ENCODE peak calls at places on chromosomes 6 and 20, in nine cellular contexts. U, J, E, R, X, V, H, Q and T are unnamed samples.

GRCh38 chr6:43262000-43262779 is 18.9 kb downstream of the TTBK1 start:
- DNase-seq in U (peak), J (no peak), E (no peak), R (peak), X (no peak), V (no peak), H (no peak), Q (no peak), T (no peak)

GRCh38 chr6:116332096-116332495 is 38.7 kb upstream of the DSE start:
- DNase-seq in U (no peak), J (no peak), E (no peak), R (no peak), X (no peak), V (no peak), H (no peak), Q (no peak), T (no peak)

GRCh38 chr6:3383525-3383924 is 73.3 kb downstream of the SLC22A23 start:
- DNase-seq in U (peak), J (peak), E (peak), R (no peak), X (peak), V (no peak), H (peak), Q (peak), T (peak)

GRCh38 chr20:62792940-62793756 is 3.1 kb upstream of the MRGBP start:
- DNase-seq in U (no peak), J (no peak), E (no peak), R (no peak), X (no peak), V (no peak), H (no peak), Q (no peak), T (no peak)

GRCh38 chr20:48094196-48094749 is 309.0 kb upstream of the SULF2 start:
- DNase-seq in U (no peak), J (no peak), E (no peak), R (no peak), X (no peak), V (no peak), H (no peak), Q (no peak), T (peak)

GRCh38 chr20:59084041-59084841 is 41.7 kb upstream of the PRELID3B start:
- DNase-seq in U (no peak), J (peak), E (no peak), R (peak), X (no peak), V (no peak), H (no peak), Q (peak), T (no peak)

GRCh38 chr6:158459726-158460125 is 100.2 kb upstream of the TMEM181 start:
- DNase-seq in U (no peak), J (no peak), E (no peak), R (no peak), X (no peak), V (no peak), H (no peak), Q (no peak), T (no peak)

GRCh38 chr6:43937236-43938177 is 167.5 kb downstream of the VEGFA start:
- DNase-seq in U (no peak), J (peak), E (no peak), R (no peak), X (no peak), V (peak), H (no peak), Q (peak), T (peak)

GRCh38 chr6:36204068-36204753 is 7.7 kb downstream of the BRPF3 start:
- DNase-seq in U (no peak), J (no peak), E (no peak), R (no peak), X (no peak), V (no peak), H (no peak), Q (no peak), T (no peak)

GRCh38 chr6:106324726-106325335 is 729 bp downstream of the ATG5 start:
- DNase-seq in U (no peak), J (no peak), E (no peak), R (no peak), X (no peak), V (no peak), H (peak), Q (no peak), T (no peak)

GRCh38 chr20:45945678-45946148 is 11.2 kb downstream of the PCIF1 start:
- DNase-seq in U (no peak), J (no peak), E (no peak), R (no peak), X (no peak), V (no peak), H (peak), Q (no peak), T (peak)

GRCh38 chr20:47480705-47481104 is 21.0 kb upstream of the NCOA3 start:
- DNase-seq in U (no peak), J (no peak), E (no peak), R (no peak), X (no peak), V (no peak), H (no peak), Q (no peak), T (no peak)

GRCh38 chr6:84635081-84635745 is 129.2 kb downstream of the TBX18 start:
- DNase-seq in U (no peak), J (no peak), E (no peak), R (no peak), X (no peak), V (no peak), H (peak), Q (no peak), T (no peak)

GRCh38 chr20:21571841-21572690 is 58.2 kb upstream of the NKX2-2 start:
- DNase-seq in U (no peak), J (no peak), E (no peak), R (no peak), X (no peak), V (no peak), H (no peak), Q (no peak), T (no peak)

GRCh38 chr20:57693002-57693582 is 16.7 kb downstream of the PMEPA1 start:
- DNase-seq in U (peak), J (peak), E (no peak), R (no peak), X (peak), V (peak), H (no peak), Q (no peak), T (no peak)

GRCh38 chr6:132213732-132214131 is 187.5 kb downstream of the MOXD1 start:
- DNase-seq in U (no peak), J (no peak), E (no peak), R (no peak), X (no peak), V (no peak), H (no peak), Q (no peak), T (no peak)

GRCh38 chr20:59678286-59678685 is 73.9 kb downstream of the PHACTR3 start:
- DNase-seq in U (no peak), J (no peak), E (no peak), R (no peak), X (no peak), V (no peak), H (no peak), Q (no peak), T (peak)

GRCh38 chr6:35727206-35727934 is 9.5 kb upstream of the ARMC12 start:
- DNase-seq in U (peak), J (peak), E (peak), R (peak), X (peak), V (peak), H (peak), Q (peak), T (peak)

GRCh38 chr6:53335224-53335994 is 13.3 kb downstream of the ELOVL5 start:
- DNase-seq in U (no peak), J (peak), E (no peak), R (no peak), X (peak), V (no peak), H (no peak), Q (no peak), T (no peak)

GRCh38 chr6:121694389-121695185 is 259.1 kb downstream of the GJA1 start:
- DNase-seq in U (no peak), J (no peak), E (peak), R (no peak), X (no peak), V (no peak), H (peak), Q (no peak), T (no peak)

GRCh38 chr20:42567409-42567808 is 622.3 kb downstream of the PTPRT start:
- DNase-seq in U (no peak), J (no peak), E (no peak), R (no peak), X (no peak), V (no peak), H (no peak), Q (no peak), T (no peak)

GRCh38 chr20:61457725-61458124 is 205.7 kb downstream of the CDH4 start:
- DNase-seq in U (no peak), J (no peak), E (no peak), R (no peak), X (no peak), V (no peak), H (no peak), Q (no peak), T (no peak)

GRCh38 chr20:61454053-61454452 is 202.0 kb downstream of the CDH4 start:
- DNase-seq in U (no peak), J (no peak), E (no peak), R (no peak), X (no peak), V (no peak), H (peak), Q (no peak), T (no peak)

GRCh38 chr20:61453219-61453618 is 201.2 kb downstream of the CDH4 start:
- DNase-seq in U (no peak), J (no peak), E (no peak), R (no peak), X (no peak), V (no peak), H (no peak), Q (no peak), T (no peak)

GRCh38 chr20:61458146-61458746 is 206.2 kb downstream of the CDH4 start:
- DNase-seq in U (no peak), J (no peak), E (no peak), R (no peak), X (no peak), V (no peak), H (no peak), Q (no peak), T (no peak)

GRCh38 chr20:61455508-61456215 is 203.6 kb downstream of the CDH4 start:
- DNase-seq in U (no peak), J (no peak), E (no peak), R (no peak), X (no peak), V (no peak), H (no peak), Q (no peak), T (no peak)
- TF ChIP-seq CTCF in U (no peak), J (no peak), E (no peak), R (no peak), X (no peak), V (no peak), H (no peak), Q (no peak), T (no peak)

GRCh38 chr6:32666420-32667300 is at the start of gene HLA-DQB1:
- DNase-seq in U (no peak), J (no peak), E (peak), R (no peak), X (no peak), V (no peak), H (no peak), Q (no peak), T (no peak)
- TF ChIP-seq POLR2A in U (no peak), J (no peak), E (no peak), R (no peak), X (peak), V (no peak), H (no peak), Q (no peak), T (no peak)

DNA sequence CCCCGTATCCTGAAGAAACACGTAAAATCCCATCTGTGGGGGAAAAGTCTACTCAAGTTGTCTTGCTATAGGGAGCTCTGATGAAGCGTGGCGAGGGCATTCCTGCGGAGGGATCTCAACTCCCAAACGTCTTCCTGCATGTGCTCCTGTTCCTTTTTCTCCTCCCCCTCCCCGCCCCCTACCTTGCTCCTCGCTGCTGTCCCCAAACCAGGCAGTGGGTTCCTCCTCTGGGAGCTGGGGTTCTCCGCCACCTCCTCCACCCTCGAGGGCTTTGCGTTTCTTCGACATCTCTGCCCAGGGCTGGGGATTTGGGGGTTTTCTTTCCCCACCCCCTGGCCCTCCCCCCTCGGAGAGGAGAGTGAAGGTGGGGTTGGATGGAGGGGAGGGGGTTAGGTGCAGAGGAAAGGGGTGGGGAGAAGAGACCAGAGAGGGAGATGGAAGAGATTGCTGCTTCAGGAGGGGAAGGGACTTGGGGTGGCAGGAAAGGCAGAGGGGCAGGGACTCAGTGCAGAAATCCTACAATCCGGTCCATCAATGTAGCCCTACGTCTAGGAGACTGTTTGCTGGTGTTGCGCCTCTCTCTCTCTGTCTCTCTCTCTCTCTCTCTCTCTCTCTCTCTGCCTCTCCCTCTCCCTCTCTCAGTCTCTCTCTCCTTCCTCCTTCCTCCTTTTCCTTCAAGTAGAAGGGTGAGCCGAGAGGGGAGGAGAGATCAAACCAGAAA is 181.6 kb downstream of the TBXT start:
- DNase-seq in U (no peak), J (no peak), E (no peak), R (no peak), X (no peak), V (no peak), H (no peak), Q (no peak), T (no peak)
- H3K4me3 ChIP-seq in U (no peak), J (peak), E (no peak), R (peak), X (no peak), V (peak), H (peak), Q (peak), T (no peak)

DNA sequence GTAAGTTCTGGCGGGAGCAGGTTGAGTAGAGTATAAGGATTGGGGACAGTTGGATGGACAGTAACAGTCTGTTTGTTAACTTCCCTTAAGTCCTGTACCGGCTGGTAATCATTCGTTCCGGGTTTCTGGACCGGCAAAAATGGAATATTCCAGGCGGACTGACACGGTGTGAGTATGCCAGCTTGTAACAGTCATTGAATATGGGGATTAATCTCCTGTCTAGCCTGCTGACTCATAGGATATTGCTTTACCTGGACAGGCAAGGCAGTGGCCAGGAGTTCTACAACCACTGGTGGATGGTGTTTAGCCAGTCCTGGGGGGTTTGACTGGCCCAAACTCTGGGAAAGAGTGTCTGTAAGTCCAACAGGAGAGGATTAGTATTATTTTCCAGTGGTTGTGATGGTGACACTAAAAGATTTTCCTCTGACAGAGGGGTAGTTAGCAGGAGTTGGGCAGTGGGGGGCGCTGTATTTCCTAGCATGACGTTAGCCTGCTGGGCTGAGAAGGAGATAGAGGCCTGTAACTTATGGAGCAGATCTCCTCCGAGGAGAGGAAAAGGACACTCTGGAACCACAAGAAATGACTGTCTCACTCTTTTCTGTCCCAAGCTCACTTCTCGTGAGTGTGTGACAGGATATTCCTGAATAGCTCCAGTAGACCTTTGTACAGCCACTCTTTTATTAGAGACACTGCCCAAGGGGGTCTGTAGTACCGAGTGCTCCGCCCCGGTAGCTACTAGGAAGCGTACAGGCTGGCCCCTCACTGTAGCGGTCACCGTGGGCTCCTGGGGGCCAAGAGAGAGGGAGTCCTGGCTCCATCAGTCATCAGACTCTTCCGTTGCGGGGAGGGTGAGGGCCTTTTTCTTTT is 152.2 kb downstream of the TRIM27 start:
- DNase-seq in U (no peak), J (no peak), E (no peak), R (no peak), X (no peak), V (no peak), H (no peak), Q (no peak), T (no peak)
- TF ChIP-seq CTCF in U (no peak), J (no peak), E (no peak), R (no peak), X (no peak), V (no peak), H (no peak), Q (no peak), T (no peak)

GRCh38 chr6:28251648-28252506 is at the start of gene ZKSCAN4:
- DNase-seq in U (peak), J (peak), E (peak), R (peak), X (peak), V (peak), H (peak), Q (peak), T (peak)
- TF ChIP-seq POLR2A in U (no peak), J (no peak), E (no peak), R (no peak), X (no peak), V (no peak), H (no peak), Q (no peak), T (no peak)

DNA sequence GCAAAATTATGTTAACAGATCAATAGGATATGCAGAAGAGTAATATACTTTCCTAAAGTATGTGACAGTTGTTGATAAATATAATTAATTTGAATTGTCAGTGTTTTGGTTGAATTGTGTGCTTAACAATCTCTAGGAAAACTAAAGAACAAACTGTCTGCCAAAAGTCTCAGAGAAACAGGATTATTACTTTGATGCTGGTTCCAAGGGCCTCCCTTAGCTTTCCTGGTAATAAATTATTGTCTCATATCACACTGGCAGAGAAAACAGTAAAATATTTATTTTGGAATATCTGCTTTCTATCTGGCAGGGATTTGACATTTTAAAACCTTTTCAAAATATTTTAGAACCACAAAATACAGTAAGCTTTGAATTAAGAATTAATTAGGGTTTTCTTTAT is 40.1 kb upstream of the CARMIL1 start:
- DNase-seq in U (no peak), J (no peak), E (no peak), R (no peak), X (no peak), V (no peak), H (no peak), Q (no peak), T (no peak)
- H3K4me3 ChIP-seq in U (no peak), J (no peak), E (no peak), R (no peak), X (no peak), V (no peak), H (no peak), Q (no peak), T (no peak)

DNA sequence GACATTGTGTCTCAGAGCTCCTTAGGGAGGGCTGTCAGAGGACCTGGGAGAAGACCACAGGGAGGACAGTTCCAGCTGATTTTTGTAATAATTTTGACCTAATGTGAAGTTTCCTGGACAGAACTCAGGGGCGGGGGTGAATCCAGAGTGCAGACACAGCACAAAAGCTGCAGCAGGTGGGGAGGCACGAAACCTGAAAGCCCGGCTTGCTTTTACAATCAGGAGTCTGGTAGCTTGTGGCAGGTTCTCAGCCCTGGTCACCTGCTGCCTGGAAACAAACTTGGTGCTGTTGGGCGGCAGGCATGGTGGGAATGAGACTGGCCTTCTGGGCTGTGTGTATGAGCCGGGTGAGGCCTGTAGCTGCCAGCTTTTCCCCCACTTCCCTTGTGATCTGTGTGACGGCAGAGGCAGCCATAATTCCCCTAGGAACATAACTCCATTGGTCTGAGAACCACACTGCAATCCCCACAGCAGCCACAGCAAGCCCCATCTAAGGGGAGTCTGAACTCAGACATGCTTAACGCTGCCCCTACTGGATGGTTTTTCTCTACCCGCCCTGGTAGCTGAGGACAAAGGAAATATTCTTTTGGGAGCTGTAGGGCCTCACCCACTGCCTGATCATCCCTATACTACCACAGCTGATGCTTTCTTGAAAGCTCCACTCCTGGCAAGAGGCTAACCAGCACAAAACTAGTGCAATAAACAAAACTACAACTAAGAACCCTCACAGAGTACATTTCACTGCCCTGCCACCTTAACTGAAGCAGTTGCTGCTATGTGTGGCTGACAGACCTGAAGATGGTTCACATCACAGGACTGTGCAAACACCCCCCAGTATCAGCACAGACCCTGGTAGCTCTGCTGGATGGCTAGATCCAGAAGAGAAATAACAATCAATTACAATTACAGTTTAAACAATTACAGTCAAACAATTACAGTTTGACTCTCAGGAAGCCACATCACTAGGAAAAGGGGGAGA is 1055.1 kb upstream of the GJE1 start:
- DNase-seq in U (no peak), J (no peak), E (no peak), R (no peak), X (no peak), V (no peak), H (no peak), Q (no peak), T (no peak)
- TF ChIP-seq CTCF in U (peak), J (no peak), E (no peak), R (no peak), X (no peak), V (no peak), H (peak), Q (no peak), T (no peak)

GRCh38 chr6:37432916-37433656 is at the start of gene CMTR1:
- DNase-seq in U (peak), J (peak), E (peak), R (peak), X (peak), V (peak), H (peak), Q (peak), T (peak)
- TF ChIP-seq POLR2A in U (peak), J (no peak), E (peak), R (no peak), X (peak), V (peak), H (peak), Q (peak), T (no peak)